ENCODE peak calls at places on chromosomes 11 and 22, in five cellular contexts. I, G, E, A and Z are unnamed samples.

GRCh38 chr22:38236786-38237185 is 35.0 kb downstream of the MAFF start:
- DNase-seq in I (no peak), G (no peak), E (no peak), A (peak), Z (no peak)

GRCh38 chr11:73359930-73360742 is 16.1 kb upstream of the RELT start:
- DNase-seq in I (no peak), G (peak), E (no peak), A (peak), Z (no peak)

GRCh38 chr11:47028530-47029093 is 92.1 kb downstream of the CSTPP1 start:
- DNase-seq in I (no peak), G (no peak), E (no peak), A (no peak), Z (no peak)

GRCh38 chr11:122046846-122047245 is 69.2 kb downstream of the BLID start:
- DNase-seq in I (no peak), G (no peak), E (no peak), A (no peak), Z (no peak)

GRCh38 chr11:78349114-78349513 is 68.5 kb downstream of the GAB2 start:
- DNase-seq in I (no peak), G (no peak), E (no peak), A (no peak), Z (no peak)

GRCh38 chr11:80346660-80347059 is 905.8 kb upstream of the TENM4 start:
- DNase-seq in I (no peak), G (no peak), E (no peak), A (no peak), Z (no peak)

GRCh38 chr11:62671604-62672528 is at the start of the genes LBHD1 and UQCC3:
- DNase-seq in I (peak), G (peak), E (peak), A (peak), Z (peak)

GRCh38 chr11:12075822-12076821 is 34.3 kb upstream of the MICAL2 start:
- DNase-seq in I (peak), G (no peak), E (no peak), A (no peak), Z (peak)

GRCh38 chr22:38694049-38694448 is 6.7 kb downstream of the JOSD1 start:
- DNase-seq in I (no peak), G (no peak), E (no peak), A (no peak), Z (no peak)

GRCh38 chr11:120517390-120518315 is 6.1 kb downstream of the GRIK4 start:
- DNase-seq in I (peak), G (no peak), E (no peak), A (no peak), Z (no peak)

GRCh38 chr11:11069741-11070550 is 212.1 kb upstream of the ZBED5 start:
- DNase-seq in I (no peak), G (no peak), E (no peak), A (no peak), Z (no peak)